ENCODE peak calls at places on chromosomes 12 and 14, in four cellular contexts. T is AG09309, J is fibroblast of the aortic adventitia, K is stomach. H is an unnamed sample.

GRCh38 chr12:90572778-90573177 is 382.2 kb downstream of the CCER1 start:
- DNase-seq in K (no peak), J (no peak), T (no peak), H (no peak)

GRCh38 chr14:58824106-58824505 is 186.3 kb downstream of the DACT1 start:
- DNase-seq in T (no peak), K (no peak), J (no peak), H (peak; percentile 52)

GRCh38 chr12:90575995-90576394 is 379.0 kb downstream of the CCER1 start:
- DNase-seq in J (no peak), T (no peak), K (no peak), H (no peak)

GRCh38 chr14:36905272-36906046 is 243.8 kb downstream of the PAX9 start:
- DNase-seq in T (no peak), J (no peak), K (no peak), H (no peak)

GRCh38 chr12:102833687-102834435 is 83.2 kb downstream of the PAH start:
- DNase-seq in K (no peak), J (no peak), T (no peak), H (no peak)

GRCh38 chr14:90458536-90458935 is 61.7 kb downstream of the CALM1 start:
- DNase-seq in K (no peak), T (no peak), J (no peak), H (no peak)

GRCh38 chr12:64824500-64825142 is at the start of gene TBC1D30:
- DNase-seq in J (peak; percentile 3), K (no peak), T (no peak), H (peak; percentile 60)

GRCh38 chr14:79596531-79596930 is 614.8 kb downstream of the DIO2 start:
- DNase-seq in K (no peak), J (peak; percentile 77), T (peak; percentile 63), H (peak; percentile 40)

GRCh38 chr12:123832052-123832451 is 70.0 kb downstream of the DNAH10 start:
- DNase-seq in T (no peak), K (no peak), J (no peak), H (no peak)

GRCh38 chr12:116434155-116435065 is 124.8 kb upstream of the MAP1LC3B2 start:
- DNase-seq in K (peak; percentile 75), T (peak; percentile 85), J (peak; percentile 93), H (peak; percentile 95)

GRCh38 chr14:54789166-54789565 is 113.5 kb downstream of the GCH1 start:
- DNase-seq in K (no peak), J (no peak), T (no peak), H (no peak)

GRCh38 chr12:49279706-49280159 is 14.9 kb downstream of the TUBA1C start:
- DNase-seq in K (no peak), J (no peak), T (no peak), H (no peak)

GRCh38 chr14:67332468-67332867 is 27.1 kb downstream of the ATP6V1D start:
- DNase-seq in J (no peak), T (no peak), K (no peak), H (no peak)

GRCh38 chr14:67331368-67332125 is 28.1 kb downstream of the ATP6V1D start:
- DNase-seq in T (no peak), K (no peak), J (no peak), H (peak; percentile 6)

DNA sequence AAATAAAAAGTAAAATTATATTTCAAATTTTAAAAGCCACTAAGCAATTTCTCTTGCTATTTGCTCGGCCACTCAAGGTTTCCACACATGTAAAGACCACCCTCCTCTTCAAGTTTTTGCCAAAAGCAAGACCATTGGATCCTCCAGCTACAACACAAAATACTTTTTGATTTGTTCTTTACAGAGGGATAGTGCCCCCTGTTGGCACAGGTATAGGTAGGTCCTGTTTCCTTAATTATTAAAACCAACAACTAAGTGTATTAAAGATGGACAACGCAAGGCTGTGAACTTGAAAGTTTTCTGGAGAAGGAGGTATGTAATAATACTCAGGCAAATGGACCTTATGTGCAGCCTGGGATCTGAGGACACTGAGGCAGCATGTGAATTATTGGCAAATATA is 23.8 kb downstream of the ATP6V1D start:
- DNase-seq in K (no peak), J (peak; percentile 24), T (no peak), H (peak; percentile 41)
- TF ChIP-seq CTCF in K (no peak), J (peak; percentile 33), T (peak; percentile 39), H (peak; percentile 35)

GRCh38 chr12:109844983-109845841 is 12.0 kb upstream of the TRPV4 start:
- DNase-seq in T (no peak), K (peak; percentile 94), J (peak; percentile 77), H (peak; percentile 90)
- H3K4me3 ChIP-seq in T (peak overlapping the region; percentile 39), K (peak overlapping the region; percentile 28), J (peak overlapping the region; percentile 62), H (peak overlapping the region; percentile 53)

GRCh38 chr14:99742074-99742473 is 51.1 kb upstream of the EML1 start:
- DNase-seq in T (no peak), K (no peak), J (no peak), H (no peak)

GRCh38 chr14:99745307-99745951 is 47.8 kb upstream of the EML1 start:
- DNase-seq in T (peak; percentile 78), K (no peak), J (peak; percentile 85), H (peak; percentile 80)

GRCh38 chr14:99744873-99745224 is 48.4 kb upstream of the EML1 start:
- DNase-seq in K (no peak), J (no peak), T (no peak), H (no peak)

GRCh38 chr14:99742509-99743487 is 50.4 kb upstream of the EML1 start:
- DNase-seq in T (no peak), K (no peak), J (no peak), H (no peak)

DNA sequence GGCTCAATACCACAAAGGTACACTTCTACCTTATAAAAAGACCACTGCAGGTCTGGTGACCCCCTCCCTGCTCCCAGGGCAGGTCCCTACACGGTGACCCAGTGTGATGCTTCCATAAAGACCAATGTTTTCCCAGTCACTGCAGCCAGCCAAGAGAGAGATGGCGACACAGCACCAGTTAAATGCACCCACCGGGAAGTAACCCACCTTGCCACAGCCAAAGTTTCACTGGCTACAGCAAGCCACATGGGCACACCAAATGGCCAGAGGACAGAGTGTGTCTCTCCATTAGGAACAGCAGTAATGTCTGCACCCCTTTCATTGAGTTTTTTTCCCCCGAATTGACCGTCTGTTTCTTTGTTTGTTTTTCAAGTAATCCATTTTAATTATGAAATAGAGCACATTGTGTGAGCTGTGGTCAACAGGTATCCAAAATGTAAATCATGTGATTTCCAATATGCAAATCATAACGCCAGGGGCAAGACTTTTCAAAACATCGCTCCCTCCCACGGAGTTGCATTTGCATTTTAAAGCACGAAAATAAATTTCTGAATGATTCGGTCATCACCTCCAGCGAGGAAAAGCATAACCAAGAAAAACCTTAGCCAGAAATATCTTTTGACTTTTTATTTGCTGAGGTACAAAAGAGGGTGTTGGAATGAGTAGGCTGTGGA is 48.9 kb upstream of the EML1 start:
- DNase-seq in J (peak; percentile 74), K (no peak), T (peak; percentile 31), H (no peak)
- TF ChIP-seq CTCF in J (no peak), K (no peak), T (peak; percentile 21), H (no peak)

GRCh38 chr12:128267246-128267622 is 264 bp downstream of the TMEM132C start:
- DNase-seq in K (no peak), J (no peak), T (no peak), H (no peak)

GRCh38 chr12:128269108-128269713 is 2.2 kb downstream of the TMEM132C start:
- DNase-seq in J (no peak), T (no peak), K (no peak), H (no peak)

GRCh38 chr12:128266559-128267245 is at the start of gene TMEM132C:
- DNase-seq in J (no peak), K (no peak), T (no peak), H (no peak)

GRCh38 chr12:128268348-128268725 is 1.4 kb downstream of the TMEM132C start:
- DNase-seq in J (no peak), K (no peak), T (no peak), H (no peak)

GRCh38 chr12:128267651-128268347 is 829 bp downstream of the TMEM132C start:
- DNase-seq in J (no peak), K (no peak), T (no peak), H (no peak)
- H3K4me3 ChIP-seq in J (no peak overlapping the region), K (peak overlapping the region; percentile 41), T (no peak overlapping the region), H (no peak overlapping the region)

GRCh38 chr12:42262271-42262670 is 24.2 kb upstream of the YAF2 start:
- DNase-seq in T (no peak), J (no peak), K (no peak), H (no peak)
- TF ChIP-seq CTCF in T (no peak), J (no peak), K (no peak), H (no peak)

DNA sequence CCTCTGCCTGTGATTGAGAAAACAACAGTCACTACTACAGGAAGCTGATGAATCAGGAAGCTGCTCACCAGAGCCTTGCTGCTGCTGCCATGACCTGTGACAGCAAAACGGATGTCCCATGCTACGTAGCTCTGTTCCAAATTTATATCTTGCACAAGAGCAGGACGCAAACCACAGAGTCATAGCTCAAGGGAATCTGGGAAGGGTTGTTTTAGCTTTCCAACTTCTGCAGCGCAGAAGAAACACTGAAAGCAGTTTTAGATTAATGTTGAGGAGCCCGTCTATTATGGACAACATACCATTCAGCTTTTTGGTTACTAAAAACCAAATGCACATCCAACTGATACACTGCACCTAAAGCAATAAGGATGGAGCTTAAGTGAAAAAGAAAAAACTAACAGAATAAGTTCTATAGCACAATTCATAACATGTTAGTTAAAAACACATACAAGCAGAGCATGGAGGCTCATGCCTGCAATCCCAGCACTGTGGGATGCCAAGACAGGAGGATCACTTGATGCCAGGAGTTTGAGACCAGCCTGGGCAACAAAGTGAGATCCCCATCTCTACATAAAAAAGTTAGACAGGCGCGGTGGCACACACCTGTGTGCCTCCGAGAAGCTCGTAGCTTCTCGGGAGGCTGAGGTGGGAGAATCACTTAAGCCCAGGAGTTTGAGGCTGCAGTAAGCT is 1.7 kb upstream of the ANKRD33 start:
- DNase-seq in J (peak; percentile 94), K (no peak), T (peak; percentile 92), H (peak; percentile 99)
- H3K4me3 ChIP-seq in J (no peak overlapping the region), K (no peak overlapping the region), T (no peak overlapping the region), H (no peak overlapping the region)

H was measured in foreskin fibroblast.